ENCODE peak calls at places on chromosomes 16 and 17, in five cellular contexts. One of them, this sample, is unnamed.

GRCh38 chr17:46212634-46213435 is 19.6 kb upstream of the KANSL1 start:
- DNase-seq in ecto neural progenitor cell: peak
- DNase-seq in SK-N-SH: peak
- DNase-seq in MM.1S: peak
- DNase-seq in activated CD8-positive, alpha-beta memory T cell treated with anti-CD3 and anti-CD28 coated beads for 4 hours: peak
- DNase-seq in this sample: no peak

GRCh38 chr17:8041249-8041928 is 2.5 kb downstream of the ALOX15B start:
- DNase-seq in ecto neural progenitor cell: peak
- DNase-seq in activated CD8-positive, alpha-beta memory T cell treated with anti-CD3 and anti-CD28 coated beads for 4 hours: no peak
- DNase-seq in MM.1S: peak
- DNase-seq in SK-N-SH: peak
- DNase-seq in this sample: no peak

GRCh38 chr17:49514374-49514738 is 19.3 kb downstream of the NGFR start:
- DNase-seq in MM.1S: peak
- DNase-seq in SK-N-SH: peak
- DNase-seq in activated CD8-positive, alpha-beta memory T cell treated with anti-CD3 and anti-CD28 coated beads for 4 hours: no peak
- DNase-seq in ecto neural progenitor cell: no peak
- DNase-seq in this sample: no peak

GRCh38 chr17:43170766-43171681 is at the start of gene NBR1:
- DNase-seq in MM.1S: peak
- DNase-seq in SK-N-SH: peak
- DNase-seq in ecto neural progenitor cell: peak
- DNase-seq in activated CD8-positive, alpha-beta memory T cell treated with anti-CD3 and anti-CD28 coated beads for 4 hours: peak
- DNase-seq in this sample: peak

GRCh38 chr17:75723201-75723930 is 2.1 kb downstream of the ITGB4 start:
- DNase-seq in ecto neural progenitor cell: no peak
- DNase-seq in activated CD8-positive, alpha-beta memory T cell treated with anti-CD3 and anti-CD28 coated beads for 4 hours: no peak
- DNase-seq in SK-N-SH: no peak
- DNase-seq in MM.1S: no peak
- DNase-seq in this sample: no peak

GRCh38 chr16:8740775-8741355 is 56.6 kb downstream of the TMEM186 start:
- DNase-seq in MM.1S: no peak
- DNase-seq in activated CD8-positive, alpha-beta memory T cell treated with anti-CD3 and anti-CD28 coated beads for 4 hours: no peak
- DNase-seq in SK-N-SH: no peak
- DNase-seq in ecto neural progenitor cell: no peak
- DNase-seq in this sample: no peak

GRCh38 chr17:3935140-3935542 is 18.9 kb upstream of the P2RX1 start:
- DNase-seq in SK-N-SH: peak
- DNase-seq in MM.1S: no peak
- DNase-seq in activated CD8-positive, alpha-beta memory T cell treated with anti-CD3 and anti-CD28 coated beads for 4 hours: no peak
- DNase-seq in ecto neural progenitor cell: peak
- DNase-seq in this sample: no peak

GRCh38 chr17:59073972-59074371 is 32.7 kb downstream of the TRIM37 start:
- DNase-seq in SK-N-SH: no peak
- DNase-seq in MM.1S: no peak
- DNase-seq in activated CD8-positive, alpha-beta memory T cell treated with anti-CD3 and anti-CD28 coated beads for 4 hours: no peak
- DNase-seq in ecto neural progenitor cell: no peak
- DNase-seq in this sample: no peak

GRCh38 chr16:4323845-4324478 is 8.1 kb downstream of the GLIS2 start:
- DNase-seq in ecto neural progenitor cell: peak
- DNase-seq in activated CD8-positive, alpha-beta memory T cell treated with anti-CD3 and anti-CD28 coated beads for 4 hours: no peak
- DNase-seq in MM.1S: no peak
- DNase-seq in SK-N-SH: peak
- DNase-seq in this sample: no peak

GRCh38 chr17:51794466-51794865 is 364.0 kb downstream of the CA10 start:
- DNase-seq in SK-N-SH: no peak
- DNase-seq in activated CD8-positive, alpha-beta memory T cell treated with anti-CD3 and anti-CD28 coated beads for 4 hours: no peak
- DNase-seq in ecto neural progenitor cell: no peak
- DNase-seq in MM.1S: no peak
- DNase-seq in this sample: no peak

GRCh38 chr16:64017789-64018188 is 1104.1 kb downstream of the CDH11 start:
- DNase-seq in ecto neural progenitor cell: no peak
- DNase-seq in SK-N-SH: no peak
- DNase-seq in activated CD8-positive, alpha-beta memory T cell treated with anti-CD3 and anti-CD28 coated beads for 4 hours: no peak
- DNase-seq in MM.1S: no peak
- DNase-seq in this sample: no peak

GRCh38 chr17:1957037-1957436 is 68.1 kb downstream of the RTN4RL1 start:
- DNase-seq in ecto neural progenitor cell: no peak
- DNase-seq in SK-N-SH: no peak
- DNase-seq in MM.1S: no peak
- DNase-seq in activated CD8-positive, alpha-beta memory T cell treated with anti-CD3 and anti-CD28 coated beads for 4 hours: no peak
- DNase-seq in this sample: no peak

GRCh38 chr17:45719335-45720071 is 64.6 kb upstream of the CRHR1 start:
- DNase-seq in ecto neural progenitor cell: no peak
- DNase-seq in activated CD8-positive, alpha-beta memory T cell treated with anti-CD3 and anti-CD28 coated beads for 4 hours: no peak
- DNase-seq in SK-N-SH: no peak
- DNase-seq in MM.1S: no peak
- DNase-seq in this sample: no peak

This sample was measured in central memory CD8-positive, alpha-beta T cell.